ENCODE peak calls at places on chromosomes 4 and X, in four cellular contexts. One of them, this sample, is unnamed.

GRCh38 chr4:102665527-102665926 is 95.2 kb downstream of the MANBA start:
- DNase-seq in tibial artery: no peak
- DNase-seq in NB4: no peak
- DNase-seq in PC-3: no peak
- DNase-seq in this sample: peak

GRCh38 chr4:109629775-109630174 is 69.7 kb downstream of the MCUB start:
- DNase-seq in tibial artery: no peak
- DNase-seq in NB4: no peak
- DNase-seq in PC-3: peak
- DNase-seq in this sample: no peak

GRCh38 chrX:80812176-80812575 is 2.5 kb upstream of the BRWD3 start:
- DNase-seq in tibial artery: no peak
- DNase-seq in NB4: peak
- DNase-seq in PC-3: peak
- DNase-seq in this sample: peak

GRCh38 chr4:102789317-102789717 is 28.5 kb upstream of the MANBA start:
- DNase-seq in tibial artery: no peak
- DNase-seq in NB4: peak
- DNase-seq in PC-3: peak
- DNase-seq in this sample: peak

GRCh38 chrX:17266171-17266570 is 108.8 kb upstream of the NHS start:
- DNase-seq in tibial artery: no peak
- DNase-seq in NB4: no peak
- DNase-seq in PC-3: no peak
- DNase-seq in this sample: no peak

GRCh38 chr4:92359481-92359880 is 55.7 kb downstream of the GRID2 start:
- DNase-seq in tibial artery: no peak
- DNase-seq in NB4: no peak
- DNase-seq in PC-3: no peak
- DNase-seq in this sample: no peak

GRCh38 chrX:55815546-55815945 is 98.0 kb downstream of the RRAGB start:
- DNase-seq in tibial artery: no peak
- DNase-seq in NB4: no peak
- DNase-seq in PC-3: no peak
- DNase-seq in this sample: no peak

GRCh38 chr4:8192748-8193738 is 6.0 kb upstream of the SH3TC1 start:
- DNase-seq in tibial artery: no peak
- DNase-seq in NB4: peak
- DNase-seq in PC-3: peak
- DNase-seq in this sample: no peak

GRCh38 chr4:32460972-32461371 is 1740.8 kb downstream of the PCDH7 start:
- DNase-seq in tibial artery: no peak
- DNase-seq in NB4: no peak
- DNase-seq in PC-3: no peak
- DNase-seq in this sample: no peak

GRCh38 chr4:53589511-53589910 is 1.8 kb downstream of the LNX1 start:
- DNase-seq in tibial artery: no peak
- DNase-seq in NB4: no peak
- DNase-seq in PC-3: no peak
- DNase-seq in this sample: no peak

GRCh38 chr4:52982246-52982950 is 120.3 kb downstream of the RASL11B start:
- DNase-seq in tibial artery: no peak
- DNase-seq in NB4: peak
- DNase-seq in PC-3: peak
- DNase-seq in this sample: no peak

GRCh38 chr4:181959121-181959520 is 284.1 kb upstream of the TENM3 start:
- DNase-seq in tibial artery: no peak
- DNase-seq in NB4: no peak
- DNase-seq in PC-3: peak
- DNase-seq in this sample: no peak

GRCh38 chrX:71492086-71493065 is 40.5 kb upstream of the OGT start:
- DNase-seq in tibial artery: peak
- DNase-seq in NB4: peak
- DNase-seq in PC-3: peak
- DNase-seq in this sample: no peak

GRCh38 chr4:38189445-38189844 is 229.2 kb downstream of the PTTG2 start:
- DNase-seq in tibial artery: peak
- DNase-seq in NB4: peak
- DNase-seq in PC-3: peak
- DNase-seq in this sample: peak

GRCh38 chrX:104284407-104285000 is 29.8 kb upstream of the ESX1 start:
- DNase-seq in tibial artery: no peak
- DNase-seq in NB4: no peak
- DNase-seq in PC-3: no peak
- DNase-seq in this sample: no peak

DNA sequence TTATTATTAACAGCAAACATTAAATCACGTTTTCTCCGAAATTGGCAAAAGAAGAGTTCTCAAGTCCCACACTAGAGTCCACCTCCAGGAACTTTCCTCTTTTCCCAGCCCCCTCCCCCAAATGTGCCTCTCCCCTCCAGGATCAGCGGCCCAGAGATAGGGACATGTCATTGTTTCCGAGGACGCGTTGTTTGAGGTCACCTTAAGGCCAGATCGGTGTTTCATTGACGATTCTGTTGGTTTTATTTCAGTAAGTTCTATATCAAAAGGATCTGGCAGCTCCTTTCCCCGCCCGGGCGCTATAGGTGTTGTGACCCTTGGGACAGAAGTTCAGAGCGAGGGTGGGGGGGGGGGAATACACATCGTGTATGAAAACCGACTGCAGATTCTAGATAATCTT is 938 bp upstream of the MSX1 start:
- DNase-seq in tibial artery: no peak
- DNase-seq in NB4: no peak
- DNase-seq in PC-3: no peak
- DNase-seq in this sample: no peak
- H3K4me3 ChIP-seq in tibial artery: no peak
- H3K4me3 ChIP-seq in NB4: no peak
- H3K4me3 ChIP-seq in PC-3: no peak
- H3K4me3 ChIP-seq in this sample: no peak

GRCh38 chr4:147515220-147515936 is 34.5 kb downstream of the EDNRA start:
- DNase-seq in tibial artery: no peak
- DNase-seq in NB4: no peak
- DNase-seq in PC-3: peak
- DNase-seq in this sample: no peak

GRCh38 chr4:147518086-147518485 is 37.2 kb downstream of the EDNRA start:
- DNase-seq in tibial artery: no peak
- DNase-seq in NB4: no peak
- DNase-seq in PC-3: no peak
- DNase-seq in this sample: no peak

GRCh38 chr4:147516133-147516532 is 35.2 kb downstream of the EDNRA start:
- DNase-seq in tibial artery: no peak
- DNase-seq in NB4: no peak
- DNase-seq in PC-3: no peak
- DNase-seq in this sample: no peak

GRCh38 chr4:147513952-147514351 is 33.1 kb downstream of the EDNRA start:
- DNase-seq in tibial artery: no peak
- DNase-seq in NB4: no peak
- DNase-seq in PC-3: no peak
- DNase-seq in this sample: no peak

GRCh38 chr4:147518846-147519767 is 38.2 kb downstream of the EDNRA start:
- DNase-seq in tibial artery: no peak
- DNase-seq in NB4: peak
- DNase-seq in PC-3: peak
- DNase-seq in this sample: no peak
- TF ChIP-seq CTCF in tibial artery: peak
- TF ChIP-seq CTCF in NB4: peak
- TF ChIP-seq CTCF in PC-3: peak
- TF ChIP-seq CTCF in this sample: peak

DNA sequence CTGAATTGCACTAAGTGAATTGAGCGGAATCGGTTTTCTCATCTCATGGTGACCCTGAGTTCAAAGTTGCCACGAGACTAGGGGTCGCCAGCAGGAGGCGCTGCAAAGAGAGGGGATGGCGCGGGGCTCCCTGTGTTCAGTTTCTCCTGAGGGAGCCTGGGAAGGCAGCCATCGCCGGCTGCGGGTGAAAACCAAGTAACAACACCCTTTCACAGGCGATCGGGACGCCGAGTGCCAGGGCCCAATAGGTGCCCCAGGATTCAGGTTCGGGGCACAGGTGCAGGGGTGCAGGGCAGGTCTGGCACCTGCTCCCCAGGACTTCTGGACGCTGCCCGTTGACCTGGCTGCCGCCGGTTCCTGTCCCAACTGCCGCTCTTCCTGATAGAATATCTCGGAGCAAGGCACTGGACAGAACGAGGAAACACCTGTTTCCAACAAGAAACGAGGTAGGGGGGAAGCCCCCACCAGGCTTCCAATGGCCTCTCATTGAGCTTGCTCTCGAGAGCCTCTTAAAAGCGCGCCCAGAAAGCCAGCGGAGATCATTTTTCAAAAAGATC is 1.1 kb upstream of the FGF16 start:
- DNase-seq in tibial artery: no peak
- DNase-seq in NB4: peak
- DNase-seq in PC-3: no peak
- DNase-seq in this sample: no peak
- H3K4me3 ChIP-seq in tibial artery: peak
- H3K4me3 ChIP-seq in NB4: peak
- H3K4me3 ChIP-seq in PC-3: no peak
- H3K4me3 ChIP-seq in this sample: peak

GRCh38 chr4:25792200-25792791 is 70.5 kb downstream of the SEL1L3 start:
- DNase-seq in tibial artery: no peak
- DNase-seq in NB4: peak
- DNase-seq in PC-3: peak
- DNase-seq in this sample: no peak
- TF ChIP-seq CTCF in tibial artery: no peak
- TF ChIP-seq CTCF in NB4: peak
- TF ChIP-seq CTCF in PC-3: peak
- TF ChIP-seq CTCF in this sample: peak

DNA sequence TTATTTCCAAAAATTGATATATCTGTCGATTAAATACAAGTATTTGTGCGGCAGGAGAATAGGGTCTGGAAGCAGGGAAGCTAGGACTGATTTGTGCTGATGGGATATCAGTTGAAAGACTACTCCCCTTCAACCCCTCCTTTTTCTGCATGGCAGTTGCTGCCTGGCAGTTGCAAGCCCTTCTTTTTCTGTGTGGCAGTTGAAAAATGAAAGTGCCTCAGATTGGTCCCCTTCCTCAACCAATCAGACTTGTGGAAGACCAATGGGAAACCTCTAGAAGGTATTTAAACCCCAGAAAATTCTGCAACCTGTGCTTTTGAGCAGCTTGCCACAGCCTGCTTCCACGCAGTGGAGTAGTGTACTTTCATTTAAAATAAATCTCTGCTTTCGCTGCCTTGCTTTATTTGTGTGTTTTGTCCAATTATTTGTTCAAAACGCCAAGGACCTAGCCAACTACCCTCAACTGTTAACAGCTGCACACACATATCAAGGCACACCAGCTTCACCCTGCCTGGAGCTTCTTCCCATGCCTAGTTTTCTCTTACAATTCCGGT is 1.5 kb upstream of the TMA16 start:
- DNase-seq in tibial artery: no peak
- DNase-seq in NB4: peak
- DNase-seq in PC-3: peak
- DNase-seq in this sample: no peak
- H3K4me3 ChIP-seq in tibial artery: no peak
- H3K4me3 ChIP-seq in NB4: peak
- H3K4me3 ChIP-seq in PC-3: peak
- H3K4me3 ChIP-seq in this sample: peak

GRCh38 chr4:132557660-132558059 is 591.4 kb upstream of the PCDH10 start:
- DNase-seq in tibial artery: no peak
- DNase-seq in NB4: no peak
- DNase-seq in PC-3: peak
- DNase-seq in this sample: no peak
- TF ChIP-seq CTCF in tibial artery: no peak
- TF ChIP-seq CTCF in NB4: no peak
- TF ChIP-seq CTCF in PC-3: no peak
- TF ChIP-seq CTCF in this sample: no peak

GRCh38 chr4:151575646-151576045 is 166.7 kb downstream of the FHIP1A start:
- DNase-seq in tibial artery: no peak
- DNase-seq in NB4: no peak
- DNase-seq in PC-3: no peak
- DNase-seq in this sample: no peak

GRCh38 chr4:151573474-151573873 is 164.5 kb downstream of the FHIP1A start:
- DNase-seq in tibial artery: no peak
- DNase-seq in NB4: no peak
- DNase-seq in PC-3: no peak
- DNase-seq in this sample: no peak

GRCh38 chr4:151576627-151577026 is 167.7 kb downstream of the FHIP1A start:
- DNase-seq in tibial artery: no peak
- DNase-seq in NB4: no peak
- DNase-seq in PC-3: no peak
- DNase-seq in this sample: no peak

GRCh38 chr4:151574968-151575367 is 166.0 kb downstream of the FHIP1A start:
- DNase-seq in tibial artery: no peak
- DNase-seq in NB4: no peak
- DNase-seq in PC-3: no peak
- DNase-seq in this sample: no peak

GRCh38 chr4:151573945-151574344 is 165.0 kb downstream of the FHIP1A start:
- DNase-seq in tibial artery: no peak
- DNase-seq in NB4: no peak
- DNase-seq in PC-3: peak
- DNase-seq in this sample: peak
- H3K4me3 ChIP-seq in tibial artery: no peak
- H3K4me3 ChIP-seq in NB4: no peak
- H3K4me3 ChIP-seq in PC-3: no peak
- H3K4me3 ChIP-seq in this sample: no peak

GRCh38 chrX:68503830-68504229 is 5.0 kb downstream of the YIPF6 start:
- DNase-seq in tibial artery: no peak
- DNase-seq in NB4: no peak
- DNase-seq in PC-3: peak
- DNase-seq in this sample: no peak
- TF ChIP-seq CTCF in tibial artery: no peak
- TF ChIP-seq CTCF in NB4: no peak
- TF ChIP-seq CTCF in PC-3: no peak
- TF ChIP-seq CTCF in this sample: no peak

DNA sequence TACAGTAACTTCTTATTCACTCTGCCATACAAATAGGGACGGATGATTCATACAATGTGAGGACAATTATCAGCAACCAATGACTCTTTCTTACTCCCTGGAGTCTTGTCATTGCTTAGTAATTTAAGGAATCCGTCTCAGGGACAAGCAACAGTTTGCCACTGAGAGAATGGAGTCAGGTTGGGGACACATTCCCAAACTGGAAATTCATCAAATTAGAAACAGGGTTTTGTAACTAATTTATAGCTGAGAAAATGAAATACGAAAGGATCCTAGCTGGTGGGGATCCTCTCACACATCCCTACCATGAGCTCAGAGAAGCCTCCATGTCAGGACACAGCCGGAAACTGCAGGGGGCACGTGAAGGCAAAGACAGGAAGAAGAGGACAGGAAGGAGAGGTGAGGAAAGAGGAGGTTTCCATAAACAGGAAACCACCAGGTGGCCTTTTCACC is 50.4 kb upstream of the KDR start:
- DNase-seq in tibial artery: no peak
- DNase-seq in NB4: no peak
- DNase-seq in PC-3: peak
- DNase-seq in this sample: no peak
- H3K4me3 ChIP-seq in tibial artery: no peak
- H3K4me3 ChIP-seq in NB4: no peak
- H3K4me3 ChIP-seq in PC-3: peak
- H3K4me3 ChIP-seq in this sample: no peak

This sample was measured in HFF-Myc.